ENCODE peak calls at places on chromosome 16, in six cellular contexts. One of them, this sample, is unnamed.
A peak's percentile ranks its signal among the peaks of the same experiment; 100 is the strongest.

GRCh38 chr16:27253526-27253930 is 15.0 kb downstream of the NSMCE1 start:
- DNase-seq in A549: peak; percentile 39
- DNase-seq in SK-N-SH: no peak
- DNase-seq in transverse colon: no peak
- DNase-seq in esophagus muscularis mucosa: peak; percentile 74
- DNase-seq in sigmoid colon: no peak
- DNase-seq in this sample: no peak

GRCh38 chr16:6193718-6194117 is 1096.1 kb upstream of the EEF2KMT start:
- DNase-seq in esophagus muscularis mucosa: no peak
- DNase-seq in SK-N-SH: no peak
- DNase-seq in sigmoid colon: no peak
- DNase-seq in transverse colon: no peak
- DNase-seq in A549: no peak
- DNase-seq in this sample: no peak

GRCh38 chr16:76797457-76797856 is 393.5 kb upstream of the MON1B start:
- DNase-seq in sigmoid colon: no peak
- DNase-seq in A549: no peak
- DNase-seq in esophagus muscularis mucosa: no peak
- DNase-seq in SK-N-SH: no peak
- DNase-seq in transverse colon: no peak
- DNase-seq in this sample: no peak

GRCh38 chr16:46850619-46851555 is 19.9 kb upstream of the C16orf87 start:
- DNase-seq in transverse colon: peak; percentile 36
- DNase-seq in sigmoid colon: no peak
- DNase-seq in esophagus muscularis mucosa: no peak
- DNase-seq in SK-N-SH: no peak
- DNase-seq in A549: no peak
- DNase-seq in this sample: no peak

GRCh38 chr16:28264656-28265055 is 27.7 kb upstream of the SBK1 start:
- DNase-seq in SK-N-SH: no peak
- DNase-seq in esophagus muscularis mucosa: no peak
- DNase-seq in transverse colon: peak; percentile 44
- DNase-seq in sigmoid colon: no peak
- DNase-seq in A549: peak; percentile 45
- DNase-seq in this sample: no peak

GRCh38 chr16:88118376-88118775 is 167.1 kb downstream of the BANP start:
- DNase-seq in esophagus muscularis mucosa: no peak
- DNase-seq in transverse colon: no peak
- DNase-seq in sigmoid colon: no peak
- DNase-seq in SK-N-SH: no peak
- DNase-seq in A549: no peak
- DNase-seq in this sample: no peak

GRCh38 chr16:2204727-2205103 is 539 bp upstream of the MLST8 start:
- DNase-seq in sigmoid colon: no peak
- DNase-seq in SK-N-SH: no peak
- DNase-seq in esophagus muscularis mucosa: no peak
- DNase-seq in A549: no peak
- DNase-seq in transverse colon: no peak
- DNase-seq in this sample: no peak

GRCh38 chr16:75311383-75311938 is 60.0 kb upstream of the BCAR1 start:
- DNase-seq in A549: no peak
- DNase-seq in esophagus muscularis mucosa: no peak
- DNase-seq in SK-N-SH: no peak
- DNase-seq in sigmoid colon: peak; percentile 12
- DNase-seq in transverse colon: no peak
- DNase-seq in this sample: no peak

GRCh38 chr16:15592324-15592723 is 50.6 kb downstream of the MARF1 start:
- DNase-seq in sigmoid colon: no peak
- DNase-seq in esophagus muscularis mucosa: no peak
- DNase-seq in SK-N-SH: no peak
- DNase-seq in transverse colon: peak; percentile 27
- DNase-seq in A549: no peak
- DNase-seq in this sample: no peak

GRCh38 chr16:69830534-69831211 is 68.5 kb downstream of the WWP2 start:
- DNase-seq in SK-N-SH: no peak
- DNase-seq in sigmoid colon: no peak
- DNase-seq in esophagus muscularis mucosa: no peak
- DNase-seq in transverse colon: no peak
- DNase-seq in A549: peak; percentile 50
- DNase-seq in this sample: no peak

GRCh38 chr16:66058181-66058580 is 308.3 kb upstream of the CDH5 start:
- DNase-seq in esophagus muscularis mucosa: no peak
- DNase-seq in SK-N-SH: no peak
- DNase-seq in transverse colon: no peak
- DNase-seq in A549: no peak
- DNase-seq in sigmoid colon: no peak
- DNase-seq in this sample: no peak

GRCh38 chr16:49821614-49822282 is 34.2 kb downstream of the ZNF423 start:
- DNase-seq in esophagus muscularis mucosa: no peak
- DNase-seq in transverse colon: no peak
- DNase-seq in SK-N-SH: peak; percentile 64
- DNase-seq in A549: no peak
- DNase-seq in sigmoid colon: no peak
- DNase-seq in this sample: no peak

GRCh38 chr16:81520560-81521135 is 76.0 kb downstream of the CMIP start:
- DNase-seq in sigmoid colon: no peak
- DNase-seq in esophagus muscularis mucosa: no peak
- DNase-seq in SK-N-SH: peak; percentile 57
- DNase-seq in A549: no peak
- DNase-seq in transverse colon: no peak
- DNase-seq in this sample: no peak

GRCh38 chr16:53881371-53881770 is 177.4 kb downstream of the FTO start:
- DNase-seq in sigmoid colon: no peak
- DNase-seq in transverse colon: no peak
- DNase-seq in SK-N-SH: no peak
- DNase-seq in A549: peak; percentile 74
- DNase-seq in esophagus muscularis mucosa: no peak
- DNase-seq in this sample: no peak

GRCh38 chr16:68072038-68072695 is 13.0 kb upstream of the NFATC3 start:
- DNase-seq in sigmoid colon: peak; percentile 81
- DNase-seq in A549: peak; percentile 60
- DNase-seq in transverse colon: peak; percentile 66
- DNase-seq in esophagus muscularis mucosa: peak; percentile 78
- DNase-seq in SK-N-SH: no peak
- DNase-seq in this sample: peak; percentile 39

GRCh38 chr16:89316701-89317100 is 99.2 kb downstream of the ZNF778 start:
- DNase-seq in SK-N-SH: no peak
- DNase-seq in sigmoid colon: no peak
- DNase-seq in esophagus muscularis mucosa: no peak
- DNase-seq in transverse colon: no peak
- DNase-seq in A549: no peak
- DNase-seq in this sample: no peak

GRCh38 chr16:14545346-14545884 is 84.6 kb downstream of the PARN start:
- DNase-seq in A549: peak; percentile 92
- DNase-seq in SK-N-SH: no peak
- DNase-seq in esophagus muscularis mucosa: no peak
- DNase-seq in sigmoid colon: no peak
- DNase-seq in transverse colon: no peak
- DNase-seq in this sample: no peak

DNA sequence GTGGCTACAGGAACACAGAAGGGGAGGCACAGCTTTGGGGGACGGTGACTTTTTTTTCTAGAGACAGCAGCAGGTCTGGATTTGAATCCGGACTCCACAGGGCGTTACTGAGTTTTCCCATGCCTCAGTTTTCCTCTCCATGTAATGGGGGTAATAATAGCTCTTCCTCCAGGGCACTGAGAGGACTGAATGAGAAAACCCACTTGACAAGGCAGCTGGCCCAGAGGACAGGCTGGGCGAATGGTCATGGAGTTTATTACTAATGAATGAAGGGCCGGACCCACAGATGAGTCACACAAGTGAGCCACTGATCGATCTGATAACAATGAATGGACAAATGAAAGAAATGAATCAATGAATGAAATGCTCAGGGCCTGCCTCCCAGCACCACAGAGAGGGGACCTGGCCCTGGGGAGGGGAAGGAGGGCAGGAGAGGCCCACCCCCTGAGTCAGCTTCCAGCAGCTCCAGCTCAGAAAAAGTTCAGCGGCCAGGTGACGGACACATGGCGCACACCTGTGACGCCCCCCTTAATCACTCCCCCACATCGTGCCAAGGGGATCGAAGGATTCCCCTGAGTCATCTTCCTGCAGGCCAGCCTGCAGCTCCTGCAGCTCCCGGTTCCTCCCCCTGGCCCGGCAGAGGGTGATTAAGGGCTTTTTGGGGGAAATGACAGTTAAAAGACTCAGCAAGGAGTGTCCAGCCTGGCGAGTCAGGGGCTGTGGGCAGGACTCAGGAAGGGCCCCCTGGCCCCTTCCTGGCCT is 54.3 kb downstream of the SOCS1 start:
- DNase-seq in A549: no peak
- DNase-seq in sigmoid colon: no peak
- DNase-seq in SK-N-SH: peak; percentile 51
- DNase-seq in transverse colon: no peak
- DNase-seq in esophagus muscularis mucosa: no peak
- DNase-seq in this sample: no peak
- TF ChIP-seq EP300 in A549: no peak
- TF ChIP-seq EP300 in sigmoid colon: no peak
- TF ChIP-seq EP300 in SK-N-SH: peak; percentile 87
- TF ChIP-seq EP300 in transverse colon: no peak
- TF ChIP-seq EP300 in esophagus muscularis mucosa: no peak
- TF ChIP-seq EP300 in this sample: no peak

GRCh38 chr16:84513111-84514065 is 8.9 kb upstream of the MEAK7 start:
- DNase-seq in transverse colon: no peak
- DNase-seq in SK-N-SH: no peak
- DNase-seq in sigmoid colon: peak; percentile 11
- DNase-seq in A549: no peak
- DNase-seq in esophagus muscularis mucosa: no peak
- DNase-seq in this sample: no peak

GRCh38 chr16:84514295-84514873 is 9.9 kb upstream of the MEAK7 start:
- DNase-seq in esophagus muscularis mucosa: no peak
- DNase-seq in SK-N-SH: no peak
- DNase-seq in transverse colon: no peak
- DNase-seq in sigmoid colon: no peak
- DNase-seq in A549: no peak
- DNase-seq in this sample: no peak

GRCh38 chr16:84509032-84509950 is 4.8 kb upstream of the MEAK7 start:
- DNase-seq in SK-N-SH: no peak
- DNase-seq in transverse colon: no peak
- DNase-seq in esophagus muscularis mucosa: no peak
- DNase-seq in sigmoid colon: peak; percentile 55
- DNase-seq in A549: no peak
- DNase-seq in this sample: peak; percentile 8

GRCh38 chr16:84511180-84511800 is 6.8 kb upstream of the MEAK7 start:
- DNase-seq in sigmoid colon: peak; percentile 92
- DNase-seq in esophagus muscularis mucosa: peak; percentile 96
- DNase-seq in SK-N-SH: peak; percentile 85
- DNase-seq in transverse colon: peak; percentile 88
- DNase-seq in A549: peak; percentile 85
- DNase-seq in this sample: peak; percentile 84

GRCh38 chr16:84511821-84512220 is 7.4 kb upstream of the MEAK7 start:
- DNase-seq in esophagus muscularis mucosa: no peak
- DNase-seq in transverse colon: no peak
- DNase-seq in sigmoid colon: peak; percentile 49
- DNase-seq in SK-N-SH: no peak
- DNase-seq in A549: no peak
- DNase-seq in this sample: no peak
- H3K4me1 ChIP-seq in esophagus muscularis mucosa: peaks cover 9% of the 10 kb centered on the region
- H3K4me1 ChIP-seq in transverse colon: no peaks in the 10 kb centered on the region
- H3K4me1 ChIP-seq in sigmoid colon: peaks cover 9% of the 10 kb centered on the region
- H3K4me1 ChIP-seq in SK-N-SH: no peaks in the 10 kb centered on the region
- H3K4me1 ChIP-seq in A549: peaks cover 4% of the 10 kb centered on the region
- H3K4me1 ChIP-seq in this sample: peaks cover 19% of the 10 kb centered on the region

GRCh38 chr16:11101283-11101682 is 154.7 kb downstream of the SOCS1 start:
- DNase-seq in A549: no peak
- DNase-seq in transverse colon: no peak
- DNase-seq in SK-N-SH: no peak
- DNase-seq in sigmoid colon: no peak
- DNase-seq in esophagus muscularis mucosa: no peak
- DNase-seq in this sample: no peak

GRCh38 chr16:11102523-11102898 is 153.5 kb downstream of the SOCS1 start:
- DNase-seq in sigmoid colon: no peak
- DNase-seq in esophagus muscularis mucosa: no peak
- DNase-seq in SK-N-SH: no peak
- DNase-seq in A549: no peak
- DNase-seq in transverse colon: no peak
- DNase-seq in this sample: no peak

GRCh38 chr16:11099672-11100195 is 155.4 kb downstream of the CLEC16A start:
- DNase-seq in esophagus muscularis mucosa: no peak
- DNase-seq in A549: no peak
- DNase-seq in sigmoid colon: no peak
- DNase-seq in transverse colon: no peak
- DNase-seq in SK-N-SH: no peak
- DNase-seq in this sample: no peak

GRCh38 chr16:11100239-11100750 is 155.7 kb downstream of the SOCS1 start:
- DNase-seq in sigmoid colon: peak; percentile 92
- DNase-seq in SK-N-SH: no peak
- DNase-seq in transverse colon: peak; percentile 53
- DNase-seq in esophagus muscularis mucosa: no peak
- DNase-seq in A549: no peak
- DNase-seq in this sample: no peak

DNA sequence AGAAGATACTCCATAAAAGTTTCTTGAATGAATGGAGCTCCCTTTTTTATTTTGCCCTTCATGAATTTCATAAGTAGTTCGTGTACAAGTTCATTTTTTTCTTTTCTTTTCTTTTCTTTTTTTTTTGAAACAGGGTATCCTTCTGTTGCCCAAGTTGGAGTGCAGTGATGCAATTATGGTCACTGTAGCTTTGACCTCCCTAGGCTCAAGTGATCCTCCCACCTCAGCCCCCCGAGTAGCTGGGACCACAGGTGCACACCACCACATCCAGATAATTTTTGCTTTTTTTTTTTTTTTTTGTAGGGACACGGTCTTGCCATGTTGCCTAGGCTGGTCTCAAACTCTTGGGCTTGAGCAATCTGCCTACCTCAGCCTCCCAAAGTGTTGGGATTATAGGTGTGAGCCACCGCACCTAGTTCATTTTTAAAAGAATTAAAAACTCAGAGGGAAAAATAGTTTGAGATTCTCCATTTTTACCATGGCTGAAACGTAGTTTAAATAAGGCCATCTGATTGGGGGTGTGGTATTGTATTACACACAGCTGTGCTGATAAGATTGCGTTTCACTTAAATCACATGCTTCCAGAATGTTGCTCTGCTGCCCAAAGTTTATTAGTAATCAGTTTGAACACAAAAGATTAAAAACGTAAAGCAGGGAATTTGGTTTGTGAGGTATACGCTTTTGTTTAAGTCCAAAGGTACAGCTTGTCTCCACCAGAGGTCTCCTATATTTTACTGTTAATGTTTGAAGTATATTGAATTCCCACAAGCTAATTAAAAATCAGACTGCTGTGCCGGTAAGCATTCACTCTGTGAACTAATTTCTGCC is 154.1 kb downstream of the SOCS1 start:
- DNase-seq in SK-N-SH: no peak
- DNase-seq in transverse colon: no peak
- DNase-seq in sigmoid colon: no peak
- DNase-seq in esophagus muscularis mucosa: no peak
- DNase-seq in A549: no peak
- DNase-seq in this sample: no peak
- TF ChIP-seq EP300 in SK-N-SH: no peak
- TF ChIP-seq EP300 in transverse colon: no peak
- TF ChIP-seq EP300 in sigmoid colon: no peak
- TF ChIP-seq EP300 in esophagus muscularis mucosa: no peak
- TF ChIP-seq EP300 in A549: no peak
- TF ChIP-seq EP300 in this sample: no peak

DNA sequence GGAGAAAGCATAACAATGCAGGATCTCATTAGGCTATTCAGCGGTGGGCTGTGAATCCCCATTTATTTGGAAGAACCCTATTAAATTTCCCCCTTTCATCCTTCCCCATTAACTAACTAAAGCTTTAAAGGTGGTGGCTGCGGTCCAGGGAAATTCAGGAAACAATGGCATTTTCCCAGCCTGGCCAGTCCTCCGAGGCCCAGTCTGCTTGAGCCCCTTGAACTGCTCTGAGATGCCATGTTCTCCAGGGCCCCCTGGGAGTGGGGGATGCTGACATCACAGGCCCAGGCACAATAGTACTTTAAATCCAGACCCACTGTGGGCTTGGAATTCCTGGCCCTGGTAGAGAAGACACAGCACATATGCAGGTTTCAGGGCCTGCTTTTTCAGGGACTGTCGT is 239.9 kb upstream of the CIBAR2 start:
- DNase-seq in transverse colon: no peak
- DNase-seq in esophagus muscularis mucosa: no peak
- DNase-seq in sigmoid colon: no peak
- DNase-seq in A549: no peak
- DNase-seq in SK-N-SH: no peak
- DNase-seq in this sample: no peak
- H3K4me1 ChIP-seq in transverse colon: peaks cover 6% of the 10 kb centered on the region
- H3K4me1 ChIP-seq in esophagus muscularis mucosa: peaks cover 42% of the 10 kb centered on the region
- H3K4me1 ChIP-seq in sigmoid colon: peaks cover 64% of the 10 kb centered on the region
- H3K4me1 ChIP-seq in A549: peaks cover 13% of the 10 kb centered on the region
- H3K4me1 ChIP-seq in SK-N-SH: peaks cover 25% of the 10 kb centered on the region
- H3K4me1 ChIP-seq in this sample: peaks cover 33% of the 10 kb centered on the region

This sample was measured in upper lobe of left lung.